ENCODE peak calls at places on chromosomes 3 and 15, in eight cellular contexts. One of them, this sample, is unnamed.

GRCh38 chr3:197951392-197951990 is 1.5 kb downstream of the RPL35A start:
- DNase-seq in HepG2: no peak
- DNase-seq in breast epithelium: no peak
- DNase-seq in stomach: no peak
- DNase-seq in esophagus muscularis mucosa: no peak
- DNase-seq in SK-N-MC: no peak
- DNase-seq in SK-N-SH: no peak
- DNase-seq in HL-60: no peak
- DNase-seq in this sample: no peak

GRCh38 chr3:197450295-197450694 is 105.5 kb downstream of the BDH1 start:
- DNase-seq in breast epithelium: no peak
- DNase-seq in SK-N-MC: no peak
- DNase-seq in stomach: no peak
- DNase-seq in HL-60: no peak
- DNase-seq in SK-N-SH: no peak
- DNase-seq in esophagus muscularis mucosa: no peak
- DNase-seq in HepG2: no peak
- DNase-seq in this sample: no peak

GRCh38 chr3:98777801-98778220 is 14.7 kb downstream of the ST3GAL6 start:
- DNase-seq in HepG2: no peak
- DNase-seq in stomach: no peak
- DNase-seq in breast epithelium: no peak
- DNase-seq in SK-N-MC: no peak
- DNase-seq in HL-60: no peak
- DNase-seq in esophagus muscularis mucosa: no peak
- DNase-seq in SK-N-SH: no peak
- DNase-seq in this sample: no peak

GRCh38 chr3:9183811-9184463 is 65.5 kb downstream of the SRGAP3 start:
- DNase-seq in SK-N-MC: no peak
- DNase-seq in SK-N-SH: no peak
- DNase-seq in esophagus muscularis mucosa: no peak
- DNase-seq in HL-60: no peak
- DNase-seq in stomach: no peak
- DNase-seq in HepG2: no peak
- DNase-seq in breast epithelium: no peak
- DNase-seq in this sample: no peak

GRCh38 chr15:40785158-40785557 is 15.4 kb downstream of the C15orf62 start:
- DNase-seq in stomach: no peak
- DNase-seq in breast epithelium: no peak
- DNase-seq in SK-N-SH: no peak
- DNase-seq in HL-60: no peak
- DNase-seq in esophagus muscularis mucosa: no peak
- DNase-seq in HepG2: no peak
- DNase-seq in SK-N-MC: no peak
- DNase-seq in this sample: no peak

GRCh38 chr3:196179380-196180308 is 31.6 kb downstream of the ZDHHC19 start:
- DNase-seq in SK-N-MC: no peak
- DNase-seq in HL-60: peak
- DNase-seq in esophagus muscularis mucosa: no peak
- DNase-seq in breast epithelium: no peak
- DNase-seq in stomach: no peak
- DNase-seq in SK-N-SH: peak
- DNase-seq in HepG2: no peak
- DNase-seq in this sample: peak

GRCh38 chr15:37104413-37105392 is 4.4 kb upstream of the MEIS2 start:
- DNase-seq in esophagus muscularis mucosa: no peak
- DNase-seq in breast epithelium: no peak
- DNase-seq in SK-N-MC: no peak
- DNase-seq in SK-N-SH: peak
- DNase-seq in HepG2: no peak
- DNase-seq in HL-60: no peak
- DNase-seq in stomach: no peak
- DNase-seq in this sample: no peak

GRCh38 chr3:174931969-174932368 is 72.8 kb downstream of the NAALADL2 start:
- DNase-seq in SK-N-SH: no peak
- DNase-seq in SK-N-MC: no peak
- DNase-seq in stomach: no peak
- DNase-seq in HepG2: no peak
- DNase-seq in HL-60: no peak
- DNase-seq in esophagus muscularis mucosa: no peak
- DNase-seq in breast epithelium: no peak
- DNase-seq in this sample: no peak

GRCh38 chr3:99878005-99878404 is 60.3 kb downstream of the CMSS1 start:
- DNase-seq in HepG2: peak
- DNase-seq in esophagus muscularis mucosa: no peak
- DNase-seq in breast epithelium: no peak
- DNase-seq in SK-N-MC: no peak
- DNase-seq in HL-60: no peak
- DNase-seq in SK-N-SH: no peak
- DNase-seq in stomach: no peak
- DNase-seq in this sample: no peak

GRCh38 chr3:185046623-185047022 is 106.2 kb downstream of the C3orf70 start:
- DNase-seq in SK-N-MC: no peak
- DNase-seq in stomach: no peak
- DNase-seq in esophagus muscularis mucosa: no peak
- DNase-seq in breast epithelium: no peak
- DNase-seq in HepG2: no peak
- DNase-seq in SK-N-SH: no peak
- DNase-seq in HL-60: no peak
- DNase-seq in this sample: no peak

GRCh38 chr15:52103217-52104207 is 9.1 kb downstream of the BCL2L10 start:
- DNase-seq in SK-N-MC: no peak
- DNase-seq in HepG2: peak
- DNase-seq in HL-60: no peak
- DNase-seq in stomach: no peak
- DNase-seq in breast epithelium: peak
- DNase-seq in esophagus muscularis mucosa: no peak
- DNase-seq in SK-N-SH: no peak
- DNase-seq in this sample: peak

GRCh38 chr3:112000971-112001370 is 2.2 kb downstream of the TAGLN3 start:
- DNase-seq in HL-60: no peak
- DNase-seq in esophagus muscularis mucosa: peak
- DNase-seq in SK-N-SH: peak
- DNase-seq in SK-N-MC: no peak
- DNase-seq in breast epithelium: no peak
- DNase-seq in stomach: no peak
- DNase-seq in HepG2: no peak
- DNase-seq in this sample: no peak

GRCh38 chr3:112653209-112653871 is 12.4 kb upstream of the CCDC80 start:
- DNase-seq in HL-60: no peak
- DNase-seq in SK-N-MC: no peak
- DNase-seq in stomach: no peak
- DNase-seq in SK-N-SH: no peak
- DNase-seq in esophagus muscularis mucosa: no peak
- DNase-seq in HepG2: no peak
- DNase-seq in breast epithelium: no peak
- DNase-seq in this sample: no peak

GRCh38 chr3:40847571-40847992 is 322.8 kb downstream of the ZNF621 start:
- DNase-seq in SK-N-MC: no peak
- DNase-seq in breast epithelium: no peak
- DNase-seq in HepG2: peak
- DNase-seq in SK-N-SH: no peak
- DNase-seq in stomach: no peak
- DNase-seq in esophagus muscularis mucosa: no peak
- DNase-seq in HL-60: no peak
- DNase-seq in this sample: no peak

DNA sequence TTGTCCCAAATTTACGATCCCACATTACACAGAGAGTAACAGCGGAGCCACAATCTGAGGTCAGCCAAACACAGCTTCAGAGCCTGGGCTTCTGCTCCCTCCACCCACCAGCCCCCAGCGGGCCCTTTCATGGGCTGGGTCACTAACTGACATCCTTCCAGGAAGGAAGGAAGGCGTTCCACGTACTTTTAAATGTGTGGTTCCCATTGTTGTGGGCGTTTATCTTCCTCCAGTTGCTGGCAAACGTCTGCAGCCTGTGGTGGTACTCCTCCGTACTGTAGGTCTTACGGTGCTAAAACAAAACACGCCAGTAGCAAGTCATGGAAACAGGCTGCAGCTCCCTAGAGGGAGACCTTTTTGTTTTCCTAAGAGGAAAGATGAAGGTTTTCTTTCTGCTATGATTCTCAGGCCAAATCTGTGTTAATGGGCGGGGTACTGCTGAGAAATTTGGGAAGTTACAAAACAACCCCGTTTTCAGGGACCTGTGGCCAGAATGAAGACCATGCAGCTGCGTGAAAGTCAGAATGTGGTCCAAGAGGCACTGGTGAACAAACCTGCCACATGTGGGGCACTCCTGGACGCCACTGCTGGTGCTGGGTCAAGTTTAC is 7.6 kb downstream of the CTSH start:
- DNase-seq in breast epithelium: no peak
- DNase-seq in HL-60: peak
- DNase-seq in SK-N-MC: no peak
- DNase-seq in SK-N-SH: no peak
- DNase-seq in esophagus muscularis mucosa: no peak
- DNase-seq in stomach: no peak
- DNase-seq in HepG2: no peak
- DNase-seq in this sample: no peak
- TF ChIP-seq POLR2AphosphoS5 in breast epithelium: peak
- TF ChIP-seq POLR2AphosphoS5 in HL-60: no peak
- TF ChIP-seq POLR2AphosphoS5 in SK-N-MC: no peak
- TF ChIP-seq POLR2AphosphoS5 in SK-N-SH: no peak
- TF ChIP-seq POLR2AphosphoS5 in esophagus muscularis mucosa: peak
- TF ChIP-seq POLR2AphosphoS5 in stomach: no peak
- TF ChIP-seq POLR2AphosphoS5 in HepG2: no peak
- TF ChIP-seq POLR2AphosphoS5 in this sample: peak

GRCh38 chr15:69557340-69558137 is 104.9 kb downstream of the RPLP1 start:
- DNase-seq in HL-60: no peak
- DNase-seq in SK-N-MC: no peak
- DNase-seq in stomach: peak
- DNase-seq in SK-N-SH: no peak
- DNase-seq in esophagus muscularis mucosa: no peak
- DNase-seq in breast epithelium: no peak
- DNase-seq in HepG2: peak
- DNase-seq in this sample: no peak
- TF ChIP-seq POLR2AphosphoS5 in HL-60: no peak
- TF ChIP-seq POLR2AphosphoS5 in SK-N-MC: no peak
- TF ChIP-seq POLR2AphosphoS5 in stomach: no peak
- TF ChIP-seq POLR2AphosphoS5 in SK-N-SH: peak
- TF ChIP-seq POLR2AphosphoS5 in esophagus muscularis mucosa: peak
- TF ChIP-seq POLR2AphosphoS5 in breast epithelium: no peak
- TF ChIP-seq POLR2AphosphoS5 in HepG2: no peak
- TF ChIP-seq POLR2AphosphoS5 in this sample: peak

GRCh38 chr3:16150285-16150684 is 24.2 kb upstream of the GALNT15 start:
- DNase-seq in SK-N-SH: no peak
- DNase-seq in stomach: no peak
- DNase-seq in esophagus muscularis mucosa: peak
- DNase-seq in SK-N-MC: no peak
- DNase-seq in HL-60: no peak
- DNase-seq in HepG2: no peak
- DNase-seq in breast epithelium: no peak
- DNase-seq in this sample: no peak

GRCh38 chr3:16148213-16148612 is 26.3 kb upstream of the GALNT15 start:
- DNase-seq in stomach: no peak
- DNase-seq in breast epithelium: no peak
- DNase-seq in esophagus muscularis mucosa: peak
- DNase-seq in SK-N-SH: no peak
- DNase-seq in SK-N-MC: no peak
- DNase-seq in HL-60: no peak
- DNase-seq in HepG2: no peak
- DNase-seq in this sample: no peak

GRCh38 chr3:16148783-16149182 is 25.7 kb upstream of the GALNT15 start:
- DNase-seq in esophagus muscularis mucosa: peak
- DNase-seq in HepG2: no peak
- DNase-seq in stomach: peak
- DNase-seq in HL-60: no peak
- DNase-seq in SK-N-MC: no peak
- DNase-seq in breast epithelium: peak
- DNase-seq in SK-N-SH: no peak
- DNase-seq in this sample: no peak

GRCh38 chr3:16147226-16147625 is 27.3 kb upstream of the GALNT15 start:
- DNase-seq in SK-N-MC: no peak
- DNase-seq in stomach: no peak
- DNase-seq in HepG2: no peak
- DNase-seq in HL-60: no peak
- DNase-seq in SK-N-SH: no peak
- DNase-seq in esophagus muscularis mucosa: peak
- DNase-seq in breast epithelium: no peak
- DNase-seq in this sample: no peak

DNA sequence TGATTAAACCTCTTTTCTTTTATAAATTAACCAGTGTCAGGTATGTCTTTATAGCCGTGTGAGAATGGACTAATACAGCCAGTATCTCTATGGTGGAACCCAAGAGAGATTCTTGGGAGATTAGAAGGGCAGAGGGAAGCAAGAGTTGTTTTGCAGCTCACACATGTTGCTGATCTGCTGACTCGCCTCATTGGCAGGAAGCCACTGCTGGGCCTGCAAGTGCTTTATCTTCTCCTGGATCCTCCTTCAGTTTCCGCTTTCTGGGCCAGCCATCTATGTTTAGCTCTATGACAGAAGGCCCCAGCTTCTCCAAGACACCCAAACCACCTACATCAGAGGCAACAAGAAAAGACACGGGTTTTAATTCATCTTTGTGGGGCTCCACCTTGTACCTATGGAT is 23.4 kb upstream of the GALNT15 start:
- DNase-seq in SK-N-SH: no peak
- DNase-seq in stomach: no peak
- DNase-seq in HL-60: no peak
- DNase-seq in SK-N-MC: no peak
- DNase-seq in esophagus muscularis mucosa: peak
- DNase-seq in HepG2: no peak
- DNase-seq in breast epithelium: peak
- DNase-seq in this sample: peak
- TF ChIP-seq POLR2AphosphoS5 in SK-N-SH: no peak
- TF ChIP-seq POLR2AphosphoS5 in stomach: no peak
- TF ChIP-seq POLR2AphosphoS5 in HL-60: no peak
- TF ChIP-seq POLR2AphosphoS5 in SK-N-MC: no peak
- TF ChIP-seq POLR2AphosphoS5 in esophagus muscularis mucosa: peak
- TF ChIP-seq POLR2AphosphoS5 in HepG2: no peak
- TF ChIP-seq POLR2AphosphoS5 in breast epithelium: no peak
- TF ChIP-seq POLR2AphosphoS5 in this sample: no peak

GRCh38 chr15:45023659-45024320 is 795 bp downstream of the SORD start:
- DNase-seq in HepG2: no peak
- DNase-seq in breast epithelium: no peak
- DNase-seq in HL-60: peak
- DNase-seq in esophagus muscularis mucosa: no peak
- DNase-seq in SK-N-MC: no peak
- DNase-seq in stomach: no peak
- DNase-seq in SK-N-SH: peak
- DNase-seq in this sample: no peak

GRCh38 chr15:45027220-45027619 is 4.2 kb downstream of the SORD start:
- DNase-seq in HL-60: no peak
- DNase-seq in HepG2: no peak
- DNase-seq in esophagus muscularis mucosa: no peak
- DNase-seq in breast epithelium: no peak
- DNase-seq in SK-N-SH: peak
- DNase-seq in stomach: no peak
- DNase-seq in SK-N-MC: no peak
- DNase-seq in this sample: no peak

GRCh38 chr15:45021331-45021730 is 1.7 kb upstream of the SORD start:
- DNase-seq in breast epithelium: no peak
- DNase-seq in HepG2: no peak
- DNase-seq in HL-60: no peak
- DNase-seq in SK-N-SH: no peak
- DNase-seq in SK-N-MC: no peak
- DNase-seq in esophagus muscularis mucosa: no peak
- DNase-seq in stomach: peak
- DNase-seq in this sample: no peak

GRCh38 chr15:45026646-45027045 is 3.7 kb downstream of the SORD start:
- DNase-seq in SK-N-SH: peak
- DNase-seq in HepG2: no peak
- DNase-seq in esophagus muscularis mucosa: no peak
- DNase-seq in breast epithelium: no peak
- DNase-seq in stomach: peak
- DNase-seq in HL-60: no peak
- DNase-seq in SK-N-MC: no peak
- DNase-seq in this sample: no peak

GRCh38 chr15:45022871-45023658 is at the start of gene SORD:
- DNase-seq in stomach: peak
- DNase-seq in SK-N-SH: peak
- DNase-seq in SK-N-MC: no peak
- DNase-seq in breast epithelium: peak
- DNase-seq in HepG2: peak
- DNase-seq in HL-60: peak
- DNase-seq in esophagus muscularis mucosa: peak
- DNase-seq in this sample: peak
- TF ChIP-seq POLR2AphosphoS5 in stomach: peak
- TF ChIP-seq POLR2AphosphoS5 in SK-N-SH: peak
- TF ChIP-seq POLR2AphosphoS5 in SK-N-MC: peak
- TF ChIP-seq POLR2AphosphoS5 in breast epithelium: no peak
- TF ChIP-seq POLR2AphosphoS5 in HepG2: peak
- TF ChIP-seq POLR2AphosphoS5 in HL-60: peak
- TF ChIP-seq POLR2AphosphoS5 in esophagus muscularis mucosa: peak
- TF ChIP-seq POLR2AphosphoS5 in this sample: no peak